ENCODE peak calls at places on chromosomes 3 and 15, in eight cellular contexts. P is adrenal gland, S is heart right ventricle, E is fibroblast of mammary gland, C is astrocyte of the spinal cord, W is nephron progenitor cell, G is dorsolateral prefrontal cortex, Q is sigmoid colon. H is an unnamed sample.
A peak's percentile ranks its signal among the peaks of the same experiment; 100 is the strongest.

GRCh38 chr3:40623567-40623966 is 98.8 kb downstream of the ZNF621 start:
- DNase-seq in P (no peak), S (no peak), E (peak; percentile 38), C (peak; percentile 14), W (no peak), G (no peak), Q (no peak), H (peak; percentile 40)

GRCh38 chr15:74957301-74958035 is 896 bp upstream of the RPP25 start:
- DNase-seq in P (no peak), S (no peak), E (peak; percentile 39), C (no peak), W (no peak), G (no peak), Q (peak; percentile 79), H (peak; percentile 29)

GRCh38 chr15:48565560-48566482 is 79.7 kb downstream of the FBN1 start:
- DNase-seq in P (no peak), S (no peak), E (peak; percentile 98), C (peak; percentile 96), W (no peak), G (no peak), Q (no peak), H (peak; percentile 85)

GRCh38 chr15:29099131-29099880 is 170.3 kb downstream of the NSMCE3 start:
- DNase-seq in P (no peak), S (no peak), E (no peak), C (no peak), W (no peak), G (no peak), Q (peak; percentile 46), H (no peak)

GRCh38 chr3:46899151-46900006 is 21.9 kb downstream of the PTH1R start:
- DNase-seq in P (no peak), S (no peak), E (no peak), C (no peak), W (no peak), G (no peak), Q (no peak), H (no peak)

GRCh38 chr15:44861439-44861910 is 95.0 kb upstream of the TERB2 start:
- DNase-seq in P (no peak), S (peak; percentile 8), E (no peak), C (no peak), W (no peak), G (no peak), Q (no peak), H (no peak)

GRCh38 chr15:99101501-99101900 is 3.4 kb upstream of the SYNM start:
- DNase-seq in P (no peak), S (no peak), E (no peak), C (no peak), W (no peak), G (no peak), Q (no peak), H (no peak)

GRCh38 chr3:13492048-13492447 is 11.9 kb downstream of the HDAC11 start:
- DNase-seq in P (no peak), S (no peak), E (no peak), C (no peak), W (no peak), G (peak; percentile 24), Q (peak; percentile 46), H (no peak)

GRCh38 chr3:98741121-98741716 is 21.9 kb upstream of the ST3GAL6 start:
- DNase-seq in P (no peak), S (no peak), E (no peak), C (peak; percentile 34), W (no peak), G (no peak), Q (no peak), H (peak; percentile 21)

GRCh38 chr3:32813180-32813579 is 4.6 kb upstream of the TRIM71 start:
- DNase-seq in P (no peak), S (no peak), E (no peak), C (no peak), W (no peak), G (no peak), Q (no peak), H (no peak)

DNA sequence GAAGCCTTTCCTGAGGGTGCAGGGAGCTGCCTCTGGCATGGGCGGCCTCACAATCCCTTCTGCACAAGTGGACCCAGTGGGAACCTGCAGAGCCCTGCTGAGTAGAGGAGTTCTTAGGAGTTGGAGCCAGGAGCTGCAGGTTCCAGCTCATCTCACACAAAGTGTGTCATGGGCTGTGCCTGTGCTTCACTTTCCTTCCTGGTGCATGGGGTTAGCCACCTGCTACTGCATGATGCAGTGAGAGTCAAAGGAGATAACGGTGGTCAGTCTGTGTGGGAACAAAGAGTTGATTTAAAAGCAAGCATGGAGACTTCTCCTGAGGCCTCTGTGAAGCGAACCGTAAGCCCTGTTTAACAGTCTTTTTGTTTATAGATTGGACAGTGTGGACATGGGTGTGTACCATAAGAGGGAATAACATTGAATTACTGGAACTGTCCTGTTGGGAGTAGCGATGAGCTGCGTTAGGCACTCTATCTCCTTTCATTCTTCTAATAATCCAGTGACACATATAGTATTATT is 68.6 kb upstream of the PRR23C start:
- DNase-seq in P (no peak), S (no peak), E (no peak), C (no peak), W (no peak), G (no peak), Q (no peak), H (peak; percentile 15)
- TF ChIP-seq CTCF in P (no peak), S (no peak), E (peak; percentile 22), C (no peak), W (no peak), G (no peak), Q (no peak), H (no peak)

GRCh38 chr15:40441736-40442531 is 1.2 kb downstream of the BAHD1 start:
- DNase-seq in P (peak; percentile 59), S (no peak), E (no peak), C (no peak), W (peak; percentile 65), G (no peak), Q (no peak), H (no peak)
- TF ChIP-seq CTCF in P (peak; percentile 9), S (no peak), E (no peak), C (no peak), W (no peak), G (no peak), Q (no peak), H (no peak)

GRCh38 chr15:33971811-33972210 is 3.5 kb downstream of the CHRM5 start:
- DNase-seq in P (no peak), S (no peak), E (no peak), C (no peak), W (no peak), G (no peak), Q (no peak), H (no peak)

GRCh38 chr15:33980159-33980558 is 11.9 kb downstream of the CHRM5 start:
- DNase-seq in P (no peak), S (no peak), E (no peak), C (no peak), W (no peak), G (no peak), Q (no peak), H (no peak)

DNA sequence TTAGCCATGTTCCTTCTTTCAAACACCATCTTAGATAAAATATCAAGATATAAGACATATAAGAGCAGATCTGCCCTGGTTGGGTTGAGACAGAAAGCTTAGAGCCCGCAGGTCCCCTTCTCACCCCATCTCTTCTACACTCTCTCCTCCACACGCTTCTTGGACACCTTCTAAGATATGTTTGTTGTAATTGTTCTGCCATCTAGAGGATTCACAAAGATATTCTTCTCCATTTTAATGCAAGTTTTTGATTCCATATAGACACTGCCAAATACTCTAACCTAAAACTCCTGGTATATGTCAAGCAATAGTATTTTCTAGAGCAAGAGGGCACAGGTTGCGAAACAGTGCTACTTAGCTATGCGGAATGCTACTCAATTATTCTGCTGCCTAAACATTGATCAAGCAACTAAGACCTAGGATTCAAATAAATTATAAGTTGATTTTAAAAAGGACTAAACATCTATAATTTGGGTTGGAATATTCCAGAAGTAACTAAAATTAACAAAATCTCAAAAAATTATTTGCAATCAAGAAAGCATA is 6.8 kb downstream of the CHRM5 start:
- DNase-seq in P (no peak), S (no peak), E (no peak), C (no peak), W (no peak), G (no peak), Q (no peak), H (no peak)
- TF ChIP-seq CTCF in P (no peak), S (no peak), E (no peak), C (no peak), W (no peak), G (peak; percentile 37), Q (no peak), H (no peak)

GRCh38 chr3:126567696-126568438 is 9.1 kb upstream of the C3orf22 start:
- DNase-seq in P (no peak), S (no peak), E (no peak), C (no peak), W (no peak), G (no peak), Q (no peak), H (peak; percentile 9)
- TF ChIP-seq CTCF in P (no peak), S (no peak), E (no peak), C (no peak), W (no peak), G (no peak), Q (no peak), H (no peak)

DNA sequence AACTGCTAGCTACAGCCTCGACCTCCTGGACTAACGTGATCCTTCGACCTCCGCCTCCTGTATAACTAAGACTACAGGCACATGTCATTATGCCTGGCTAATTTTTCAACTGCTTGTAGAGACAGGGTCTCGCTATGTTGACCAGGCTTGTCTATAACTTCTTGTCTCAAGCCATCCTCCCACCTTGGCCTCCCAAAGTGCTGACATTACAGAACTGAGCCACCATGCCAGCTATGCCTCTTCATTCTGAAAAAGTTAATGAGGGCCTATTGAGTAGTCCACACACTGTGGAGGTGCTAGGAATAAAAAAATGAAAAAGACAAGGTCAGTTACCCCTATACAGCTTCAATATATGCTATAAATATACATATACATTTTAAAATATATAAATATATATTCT is 18.3 kb upstream of the EPHA6 start:
- DNase-seq in P (no peak), S (no peak), E (no peak), C (no peak), W (no peak), G (no peak), Q (no peak), H (no peak)
- TF ChIP-seq CTCF in P (no peak), S (no peak), E (no peak), C (no peak), W (no peak), G (no peak), Q (no peak), H (no peak)

GRCh38 chr3:125683067-125683844 is 88.0 kb upstream of the OSBPL11 start:
- DNase-seq in P (no peak), S (peak; percentile 61), E (no peak), C (no peak), W (no peak), G (no peak), Q (peak; percentile 94), H (peak; percentile 15)

GRCh38 chr3:125681146-125681545 is 85.8 kb upstream of the OSBPL11 start:
- DNase-seq in P (no peak), S (no peak), E (no peak), C (no peak), W (no peak), G (no peak), Q (no peak), H (no peak)

GRCh38 chr3:125679258-125679657 is 84.0 kb upstream of the OSBPL11 start:
- DNase-seq in P (no peak), S (no peak), E (no peak), C (no peak), W (no peak), G (no peak), Q (no peak), H (peak; percentile 18)

DNA sequence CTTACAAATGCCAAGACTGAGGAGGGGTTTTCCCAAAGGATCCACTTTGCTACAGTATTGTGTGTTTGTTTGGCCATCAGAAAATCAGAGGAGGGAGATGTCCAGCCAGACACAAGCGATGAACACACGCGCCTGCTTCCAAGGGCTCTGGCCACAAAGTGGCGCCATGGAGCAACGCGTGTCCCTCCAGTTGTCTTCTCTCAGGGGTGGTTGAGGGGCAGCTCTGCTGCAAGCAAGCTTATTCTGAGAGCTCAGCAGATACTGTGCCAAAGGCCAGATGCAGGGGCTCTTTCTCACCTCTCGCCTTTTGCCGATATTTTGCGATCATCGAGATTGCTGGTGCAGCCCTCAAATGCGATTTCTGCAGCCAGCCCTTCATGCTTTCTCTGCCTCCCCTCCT is 88.9 kb upstream of the OSBPL11 start:
- DNase-seq in P (no peak), S (no peak), E (peak; percentile 35), C (no peak), W (peak; percentile 54), G (no peak), Q (peak; percentile 74), H (peak; percentile 5)
- TF ChIP-seq CTCF in P (no peak), S (no peak), E (peak; percentile 46), C (peak; percentile 37), W (peak; percentile 50), G (peak; percentile 15), Q (no peak), H (no peak)